ENCODE peak calls at places on chromosomes 6 and 20, in four cellular contexts. V, Y, B and D are unnamed samples.

GRCh38 chr6:169411296-169411695 is 157.7 kb upstream of the THBS2 start:
- DNase-seq in B (no peak), V (no peak), Y (no peak), D (no peak)

GRCh38 chr20:3786126-3786484 is 435 bp downstream of the CENPB start:
- DNase-seq in Y (peak; percentile 69), V (peak; percentile 55), B (no peak), D (peak; percentile 55)

GRCh38 chr6:209432-210103 is 82.7 kb upstream of the DUSP22 start:
- DNase-seq in Y (no peak), B (no peak), V (no peak), D (no peak)

GRCh38 chr6:158879180-158879579 is 60.0 kb upstream of the EZR start:
- DNase-seq in B (no peak), Y (peak; percentile 40), V (no peak), D (peak; percentile 21)

GRCh38 chr6:87574237-87574636 is 15.6 kb downstream of the RARS2 start:
- DNase-seq in V (peak; percentile 16), B (no peak), Y (no peak), D (no peak)

GRCh38 chr6:78908621-78909020 is 41.3 kb downstream of the IRAK1BP1 start:
- DNase-seq in Y (no peak), V (no peak), B (no peak), D (no peak)

GRCh38 chr6:36130672-36131516 is 581 bp downstream of the MAPK13 start:
- DNase-seq in B (peak; percentile 31), Y (peak; percentile 86), V (peak; percentile 60), D (peak; percentile 65)

GRCh38 chr20:43387737-43388136 is 70.0 kb upstream of the SRSF6 start:
- DNase-seq in V (no peak), Y (no peak), B (no peak), D (no peak)

GRCh38 chr20:47764154-47764734 is 21.0 kb downstream of the SULF2 start:
- DNase-seq in V (peak; percentile 33), B (no peak), Y (no peak), D (no peak)

GRCh38 chr20:49384437-49385434 is 97.7 kb downstream of the KCNB1 start:
- DNase-seq in B (peak; percentile 53), V (peak; percentile 76), Y (peak; percentile 84), D (peak; percentile 98)

GRCh38 chr6:83539678-83540077 is 27.3 kb downstream of the PRSS35 start:
- DNase-seq in Y (no peak), B (no peak), V (no peak), D (no peak)

GRCh38 chr6:106796754-106797153 is 167.4 kb downstream of the QRSL1 start:
- DNase-seq in Y (no peak), B (no peak), V (no peak), D (no peak)

GRCh38 chr20:46307139-46307998 is 929 bp downstream of the CDH22 start:
- DNase-seq in B (no peak), V (peak; percentile 59), Y (peak; percentile 76), D (peak; percentile 92)

GRCh38 chr20:1897965-1898464 is 2.8 kb downstream of the SIRPA start:
- DNase-seq in B (no peak), Y (no peak), V (no peak), D (no peak)

GRCh38 chr6:33217681-33218080 is 9.4 kb downstream of the RING1 start:
- DNase-seq in V (no peak), B (no peak), Y (no peak), D (peak; percentile 44)

GRCh38 chr6:3835055-3835731 is 14.0 kb upstream of the FAM50B start:
- DNase-seq in B (no peak), V (no peak), Y (peak; percentile 81), D (peak; percentile 40)

GRCh38 chr20:12965212-12965879 is 43.4 kb upstream of the SPTLC3 start:
- DNase-seq in Y (no peak), V (peak; percentile 27), B (no peak), D (no peak)

GRCh38 chr20:22333885-22334545 is 250.4 kb downstream of the FOXA2 start:
- DNase-seq in B (peak; percentile 38), V (peak; percentile 84), Y (peak; percentile 87), D (peak; percentile 86)

GRCh38 chr6:17417817-17418216 is 24.4 kb downstream of the CAP2 start:
- DNase-seq in Y (peak; percentile 14), B (no peak), V (peak; percentile 95), D (peak; percentile 76)

GRCh38 chr20:24146231-24146634 is 157.7 kb upstream of the GGTLC1 start:
- DNase-seq in Y (no peak), V (peak; percentile 78), B (no peak), D (no peak)

GRCh38 chr20:63943007-63943807 is 13.0 kb downstream of the UCKL1 start:
- DNase-seq in B (no peak), Y (no peak), V (no peak), D (no peak)

GRCh38 chr6:139449611-139450000 is 75.2 kb upstream of the CITED2 start:
- DNase-seq in B (no peak), V (peak; percentile 12), Y (no peak), D (peak; percentile 22)

GRCh38 chr6:44730771-44731391 is 343.4 kb downstream of the CDC5L start:
- DNase-seq in Y (peak; percentile 58), V (peak; percentile 87), B (no peak), D (no peak)

GRCh38 chr6:17768881-17769280 is 62.2 kb upstream of the NUP153 start:
- DNase-seq in B (no peak), V (no peak), Y (no peak), D (no peak)

GRCh38 chr6:167712332-167713087 is 114.2 kb upstream of the AFDN start:
- DNase-seq in B (no peak), V (no peak), Y (no peak), D (no peak)

GRCh38 chr20:31869942-31870702 is at the start of the genes DUSP15 and TTLL9:
- DNase-seq in V (no peak), B (no peak), Y (peak; percentile 89), D (peak; percentile 67)

DNA sequence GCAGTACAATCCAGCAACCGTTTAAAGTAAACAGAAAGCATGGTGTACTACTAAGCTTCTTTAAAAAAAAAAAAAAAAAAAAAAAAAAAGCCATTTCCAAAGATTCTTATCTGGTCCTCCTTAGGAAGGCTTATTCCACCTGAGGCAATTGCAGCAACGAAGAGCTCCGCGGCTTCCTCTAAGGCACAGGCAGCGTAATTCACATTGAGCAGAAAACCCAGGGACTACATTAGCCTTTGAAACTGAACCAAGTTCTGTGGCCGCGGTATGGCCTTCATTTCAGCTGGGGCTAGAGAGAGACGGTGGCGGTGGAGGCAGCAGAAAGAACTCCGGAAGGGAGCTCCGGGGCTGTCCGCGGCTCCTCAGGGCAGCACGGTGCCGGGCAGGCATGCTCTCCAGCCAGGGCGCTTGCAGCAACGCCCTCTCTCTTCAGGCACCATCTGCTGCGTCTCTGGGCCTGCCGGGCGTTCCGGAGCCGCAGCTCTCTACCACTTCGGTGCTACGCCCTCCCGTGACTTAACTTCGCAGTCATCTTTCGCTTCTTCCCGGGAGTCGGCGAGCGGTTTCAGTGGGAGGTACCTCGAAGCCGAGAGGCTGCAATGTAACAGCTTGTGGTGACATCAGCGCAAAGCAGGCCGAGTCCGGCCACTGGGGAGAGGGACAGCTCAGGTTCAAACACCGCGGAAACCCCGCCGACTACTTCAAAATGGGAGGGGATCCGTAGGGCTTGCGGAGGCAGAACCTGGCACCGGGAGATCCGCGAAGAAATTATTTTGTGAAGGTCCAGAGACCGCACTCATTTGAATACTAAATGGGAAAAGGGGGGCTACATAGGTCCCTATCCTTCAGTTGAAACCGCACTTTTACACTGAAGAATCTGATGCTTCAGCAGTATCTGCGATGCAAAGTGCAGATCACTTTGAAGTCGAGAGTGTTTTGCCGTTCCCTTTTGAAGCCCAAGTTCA is 100.0 kb downstream of the DST start:
- DNase-seq in Y (peak; percentile 96), V (peak; percentile 98), B (peak; percentile 92), D (peak; percentile 96)
- TF ChIP-seq CTCF in Y (no peak), V (peak; percentile 43), B (no peak), D (peak; percentile 40)

GRCh38 chr6:113585246-113585645 is 271.9 kb upstream of the MARCKS start:
- DNase-seq in B (no peak), V (no peak), Y (no peak), D (no peak)
- TF ChIP-seq EZH2 in B (no peak), V (no peak), Y (no peak), D (no peak)

GRCh38 chr20:18138639-18139583 is 1.2 kb downstream of the KAT14 start:
- DNase-seq in V (no peak), Y (peak; percentile 30), B (no peak), D (no peak)
- TF ChIP-seq EZH2phosphoT487 in V (no peak), Y (no peak), B (no peak), D (no peak)

DNA sequence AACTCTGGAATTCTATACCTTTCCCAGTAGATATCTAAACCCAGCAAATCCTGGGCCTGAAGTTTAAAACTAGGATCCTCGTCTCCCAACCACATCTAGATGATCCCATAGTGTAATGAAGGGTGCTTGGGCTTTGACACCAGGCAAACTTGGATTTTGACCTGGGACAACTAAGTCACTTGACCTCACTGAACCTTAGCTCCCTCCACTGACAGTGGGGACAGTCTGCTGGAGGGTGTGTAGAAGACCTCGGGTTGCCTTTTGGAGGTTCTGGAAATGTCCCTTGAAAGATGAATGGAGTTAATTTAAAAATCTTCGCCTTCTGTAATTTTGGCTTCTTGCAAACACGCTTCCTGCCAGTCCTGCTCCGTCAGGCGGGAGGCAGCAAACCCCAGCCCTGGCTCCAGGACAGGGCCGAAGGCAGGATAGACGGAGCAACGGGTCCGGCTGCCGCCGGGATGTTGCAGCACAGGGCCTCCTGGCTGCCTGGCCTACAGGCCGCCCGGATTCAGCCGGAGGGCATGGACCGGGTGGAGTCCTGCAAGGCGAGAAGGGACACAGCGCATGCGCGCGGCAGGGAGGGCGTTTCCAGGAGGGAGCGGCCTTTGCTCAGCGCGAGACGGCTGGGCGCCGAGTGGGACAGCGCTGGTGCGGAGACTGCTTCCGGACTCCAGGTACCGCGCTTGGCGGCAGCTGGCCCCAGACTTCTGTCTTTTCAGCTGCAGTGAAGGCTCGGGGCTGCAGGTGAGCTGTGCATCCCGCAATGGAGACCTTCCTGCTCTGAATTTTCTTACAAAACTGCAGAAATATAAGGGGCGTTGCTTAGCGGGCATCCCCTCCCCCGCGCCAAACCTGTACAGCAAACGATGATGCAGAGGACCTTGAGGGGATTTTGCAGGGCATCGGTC is at the start of gene TMEM14A:
- DNase-seq in V (peak; percentile 97), Y (peak; percentile 98), B (peak; percentile 89), D (peak; percentile 97)
- TF ChIP-seq CTCF in V (no peak), Y (peak; percentile 7), B (no peak), D (no peak)

GRCh38 chr20:51562334-51563140 is 20.0 kb upstream of the NFATC2 start:
- DNase-seq in V (peak; percentile 93), Y (peak; percentile 86), B (peak; percentile 26), D (peak; percentile 83)
- TF ChIP-seq EZH2 in V (no peak), Y (peak; percentile 54), B (no peak), D (peak; percentile 75)

GRCh38 chr20:62063601-62063980 is 2.1 kb downstream of the TAF4 start:
- DNase-seq in V (no peak), B (no peak), Y (peak; percentile 59), D (peak; percentile 44)
- TF ChIP-seq EZH2phosphoT487 in V (no peak), B (no peak), Y (no peak), D (no peak)

DNA sequence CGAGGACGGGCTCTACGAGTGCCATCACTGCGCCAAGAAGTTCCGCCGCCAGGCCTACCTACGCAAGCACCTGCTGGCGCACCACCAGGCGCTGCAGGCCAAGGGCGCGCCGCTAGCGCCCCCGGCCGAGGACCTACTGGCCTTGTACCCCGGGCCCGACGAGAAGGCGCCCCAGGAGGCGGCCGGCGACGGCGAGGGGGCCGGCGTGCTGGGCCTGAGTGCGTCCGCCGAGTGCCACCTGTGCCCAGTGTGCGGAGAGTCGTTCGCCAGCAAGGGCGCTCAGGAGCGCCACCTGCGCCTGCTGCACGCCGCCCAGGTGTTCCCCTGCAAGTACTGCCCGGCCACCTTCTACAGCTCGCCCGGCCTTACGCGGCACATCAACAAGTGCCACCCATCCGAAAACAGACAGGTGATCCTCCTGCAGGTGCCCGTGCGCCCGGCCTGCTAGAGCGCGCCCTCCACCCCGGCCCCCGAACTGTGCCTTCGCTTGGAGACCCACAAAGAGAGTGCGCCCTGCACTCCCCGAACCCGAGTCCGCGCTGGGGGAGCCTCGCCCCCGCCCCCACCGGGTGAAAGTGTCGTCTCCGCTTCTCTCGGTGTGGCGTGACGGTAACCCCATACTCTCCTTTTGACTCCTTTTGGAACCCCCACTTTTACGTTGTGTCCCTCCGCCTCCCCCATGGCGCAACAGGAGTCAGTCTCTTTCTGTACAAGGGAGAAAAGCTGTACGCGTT is 1.6 kb downstream of the INSM1 start:
- DNase-seq in B (no peak), V (peak; percentile 33), Y (peak; percentile 17), D (peak; percentile 72)
- TF ChIP-seq CTCF in B (no peak), V (peak; percentile 52), Y (no peak), D (peak; percentile 22)